ENCODE peak calls at places on chromosome 9, in nine cellular contexts. I, K, P, D, V, F, J, E and W are unnamed samples.

GRCh38 chr9:102867488-102867887 is 127.6 kb upstream of the CYLC2 start:
- DNase-seq in I (no peak), E (no peak), J (no peak), K (no peak), F (peak; percentile 16), V (peak; percentile 89), D (no peak), P (no peak), W (no peak)

GRCh38 chr9:33146298-33146697 is 20.8 kb downstream of the B4GALT1 start:
- DNase-seq in J (no peak), I (no peak), D (no peak), F (no peak), E (no peak), K (no peak), P (no peak), V (no peak), W (peak; percentile 1)

GRCh38 chr9:33868430-33869000 is 51.6 kb downstream of the UBE2R2 start:
- DNase-seq in V (peak; percentile 76), K (no peak), P (no peak), D (no peak), E (peak; percentile 83), I (no peak), J (no peak), F (no peak), W (no peak)

GRCh38 chr9:85243921-85244320 is 497.8 kb downstream of the AGTPBP1 start:
- DNase-seq in E (no peak), K (no peak), P (no peak), D (no peak), V (no peak), I (no peak), J (no peak), F (no peak), W (no peak)

GRCh38 chr9:69036319-69036718 is 767 bp downstream of the FXN start:
- DNase-seq in P (peak; percentile 45), D (no peak), K (no peak), J (no peak), F (peak; percentile 36), E (peak; percentile 28), I (no peak), V (no peak), W (no peak)

GRCh38 chr9:134488251-134488900 is 153.2 kb upstream of the COL5A1 start:
- DNase-seq in F (no peak), I (no peak), V (no peak), P (no peak), D (no peak), J (no peak), E (no peak), K (peak; percentile 56), W (no peak)

GRCh38 chr9:80994892-80995291 is 694.5 kb downstream of the TLE1 start:
- DNase-seq in D (no peak), F (no peak), I (no peak), E (peak; percentile 49), P (no peak), V (peak; percentile 58), K (no peak), J (no peak), W (no peak)

GRCh38 chr9:95058795-95059386 is 258.6 kb downstream of the FANCC start:
- DNase-seq in J (no peak), P (no peak), K (no peak), E (no peak), D (no peak), V (peak; percentile 60), I (no peak), F (no peak), W (no peak)

GRCh38 chr9:130368631-130369103 is 76.1 kb upstream of the ASS1 start:
- DNase-seq in E (no peak), K (no peak), F (no peak), D (no peak), J (no peak), P (no peak), I (no peak), V (peak; percentile 21), W (no peak)
- TF ChIP-seq CTCF in E (no peak), K (no peak), F (no peak), D (no peak), J (peak; percentile 31), P (no peak), I (no peak), V (peak; percentile 21), W (peak; percentile 9)

DNA sequence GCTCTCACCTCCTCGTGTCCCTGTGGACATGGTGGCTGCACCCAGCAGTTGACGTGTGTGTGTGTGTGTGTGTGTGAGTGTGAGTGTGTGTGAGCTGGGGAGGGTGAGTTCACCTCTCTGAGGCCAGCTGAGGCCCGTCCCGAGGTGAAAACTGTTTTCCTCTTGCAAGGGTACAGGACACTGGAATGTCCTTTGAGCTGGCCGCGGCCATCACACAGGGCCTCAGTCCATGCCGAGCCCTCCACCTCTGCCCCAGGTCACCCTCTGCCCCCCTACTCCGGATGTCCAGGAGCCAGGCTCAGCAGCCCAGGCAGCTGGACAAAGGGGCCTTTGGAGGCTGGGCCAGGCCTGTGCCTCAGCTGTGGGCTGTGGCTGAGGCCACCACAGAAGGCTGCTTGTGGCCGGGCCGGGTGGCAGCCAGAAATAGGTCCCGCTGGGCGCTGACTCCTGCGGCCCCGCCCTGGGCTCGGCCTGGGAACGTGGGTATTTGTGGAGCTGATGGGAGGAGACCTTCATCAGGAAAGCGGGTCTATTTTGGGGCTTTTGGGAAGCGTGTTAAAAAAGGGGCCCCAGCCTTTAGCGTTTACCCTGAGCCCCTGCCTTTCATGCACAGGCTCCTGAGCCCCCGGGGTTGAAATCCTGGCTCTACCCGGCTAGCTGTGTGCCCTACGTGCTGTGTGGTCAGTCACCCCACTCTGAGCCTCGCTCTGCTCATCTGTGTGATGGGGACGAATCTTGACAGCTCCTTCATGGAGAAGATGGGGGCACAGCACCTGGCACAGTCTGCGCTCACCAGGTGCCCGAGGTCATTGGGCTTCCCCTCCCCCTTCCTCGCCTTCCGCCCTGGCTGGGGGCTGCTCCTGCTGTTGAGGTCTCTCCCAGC is 75.1 kb upstream of the IER5L start:
- DNase-seq in E (no peak), P (no peak), J (no peak), I (no peak), F (no peak), D (peak; percentile 27), K (peak; percentile 33), V (no peak), W (peak; percentile 33)
- H3K27ac ChIP-seq in E (peak overlapping the region; percentile 79), P (no peak overlapping the region), J (no peak overlapping the region), I (no peak overlapping the region), F (no peak overlapping the region), D (no peak overlapping the region), K (peak overlapping the region; percentile 54), V (no peak overlapping the region), W (peak overlapping the region; percentile 72)

GRCh38 chr9:121751686-121752445 is 100.4 kb downstream of the DAB2IP start:
- DNase-seq in K (no peak), V (no peak), F (no peak), J (no peak), D (no peak), E (no peak), I (no peak), P (no peak), W (no peak)
- H3K4me1 ChIP-seq in K (peaks cover 88% of the 10 kb centered on the region), V (peaks cover 20% of the 10 kb centered on the region), F (no peaks in the 10 kb centered on the region), J (peaks cover 48% of the 10 kb centered on the region), D (peaks cover 90% of the 10 kb centered on the region), E (peaks cover 6% of the 10 kb centered on the region), I (no peaks in the 10 kb centered on the region), P (no peaks in the 10 kb centered on the region), W (peaks cover 5% of the 10 kb centered on the region)

GRCh38 chr9:71911061-71911907 is at the start of the genes ABHD17B and C9orf85:
- DNase-seq in K (peak; percentile 99), F (peak; percentile 98), D (peak; percentile 99), J (peak; percentile 99), E (peak; percentile 99), V (peak; percentile 99), I (peak; percentile 98), P (peak; percentile 100), W (peak; percentile 98)

GRCh38 chr9:71909887-71910601 is 949 bp downstream of the ABHD17B start:
- DNase-seq in E (peak; percentile 33), P (peak; percentile 45), D (peak; percentile 75), I (no peak), V (peak; percentile 39), J (no peak), K (peak; percentile 66), F (peak; percentile 56), W (peak; percentile 46)

GRCh38 chr9:71911908-71912325 is 478 bp downstream of the C9orf85 start:
- DNase-seq in K (no peak), D (no peak), P (no peak), F (no peak), J (no peak), I (no peak), E (peak; percentile 72), V (peak; percentile 63), W (no peak)

GRCh38 chr9:71910602-71911060 is 362 bp downstream of the ABHD17B start:
- DNase-seq in K (no peak), F (no peak), V (no peak), J (no peak), E (no peak), I (no peak), P (no peak), D (no peak), W (no peak)
- TF ChIP-seq CTCF in K (no peak), F (no peak), V (no peak), J (no peak), E (no peak), I (no peak), P (no peak), D (no peak), W (no peak)

GRCh38 chr9:83111169-83111568 is 48.2 kb upstream of the RASEF start:
- DNase-seq in E (no peak), P (peak; percentile 80), K (no peak), F (no peak), I (no peak), D (no peak), J (no peak), V (no peak), W (no peak)
- H3K27ac ChIP-seq in E (no peak overlapping the region), P (no peak overlapping the region), K (no peak overlapping the region), F (no peak overlapping the region), I (no peak overlapping the region), D (no peak overlapping the region), J (no peak overlapping the region), V (no peak overlapping the region), W (no peak overlapping the region)